ENCODE peak calls at places on chromosomes 1 and 21, in four cellular contexts. B is activated naive CD8-positive, alpha-beta T cell treated with anti-CD3 and anti-CD28 coated beads, Interleukin-2, amount 50 U/mL, for 16 hours; T is dermis microvascular lymphatic vessel endothelial cell; A is CD8-positive, alpha-beta memory T cell. R is an unnamed sample.

GRCh38 chr21:34892196-34892595 is 156.9 kb downstream of the RUNX1 start:
- DNase-seq in B (no peak), T (no peak), A (peak), R (no peak)

GRCh38 chr1:20601123-20601825 is 12.4 kb downstream of the CDA start:
- DNase-seq in A (no peak), T (peak), B (no peak), R (no peak)

GRCh38 chr1:84298688-84299535 is 2.6 kb upstream of the SAMD13 start:
- DNase-seq in A (no peak), B (no peak), T (peak), R (no peak)

GRCh38 chr1:212667223-212668139 is 32.2 kb downstream of the BATF3 start:
- DNase-seq in T (peak), A (no peak), B (no peak), R (no peak)

GRCh38 chr21:45455321-45456013 is 50.5 kb downstream of the COL18A1 start:
- DNase-seq in A (no peak), T (no peak), B (no peak), R (no peak)

GRCh38 chr1:222910699-222911098 is 95.9 kb downstream of the DISP1 start:
- DNase-seq in T (no peak), B (no peak), A (no peak), R (no peak)

GRCh38 chr1:117555806-117556205 is 50.0 kb upstream of the TENT5C start:
- DNase-seq in T (no peak), A (no peak), B (no peak), R (no peak)

GRCh38 chr1:64471724-64472276 is 1.9 kb downstream of the CACHD1 start:
- DNase-seq in A (no peak), T (no peak), B (no peak), R (no peak)

GRCh38 chr1:153227810-153228209 is 10.4 kb downstream of the PRR9 start:
- DNase-seq in T (no peak), A (no peak), B (no peak), R (no peak)

GRCh38 chr1:212557739-212558664 is 50.6 kb upstream of the ATF3 start:
- DNase-seq in B (no peak), T (no peak), A (no peak), R (no peak)

GRCh38 chr1:156438278-156438987 is 62.1 kb downstream of the MEF2D start:
- DNase-seq in T (no peak), B (no peak), A (no peak), R (no peak)

GRCh38 chr1:246699095-246699735 is 25.0 kb upstream of the SCCPDH start:
- DNase-seq in B (peak), T (peak), A (peak), R (peak)

GRCh38 chr21:36419996-36420395 is 34.8 kb downstream of the CHAF1B start:
- DNase-seq in T (peak), A (peak), B (no peak), R (no peak)

GRCh38 chr1:64471218-64471719 is 1.3 kb downstream of the CACHD1 start:
- DNase-seq in T (peak), A (no peak), B (no peak), R (no peak)

GRCh38 chr21:32329331-32329730 is 30.7 kb downstream of the MRAP start:
- DNase-seq in B (no peak), T (peak), A (no peak), R (no peak)

GRCh38 chr1:85438353-85438752 is 26.6 kb downstream of the DDAH1 start:
- DNase-seq in A (no peak), T (peak), B (no peak), R (no peak)

GRCh38 chr21:36089946-36090345 is 20.1 kb downstream of the CBR1 start:
- DNase-seq in A (no peak), T (no peak), B (no peak), R (no peak)

GRCh38 chr1:55359611-55360010 is 144.4 kb upstream of the USP24 start:
- DNase-seq in B (no peak), A (no peak), T (no peak), R (no peak)

GRCh38 chr1:32464191-32464715 is 619 bp upstream of the ZBTB8B start:
- DNase-seq in A (no peak), T (peak), B (no peak), R (no peak)

GRCh38 chr1:91884459-91885290 is 1.3 kb downstream of the TGFBR3 start:
- DNase-seq in B (no peak), T (peak), A (peak), R (no peak)

GRCh38 chr21:38293765-38294164 is 37.0 kb downstream of the KCNJ15 start:
- DNase-seq in A (no peak), B (no peak), T (no peak), R (no peak)

GRCh38 chr1:234771642-234772344 is 161.8 kb upstream of the IRF2BP2 start:
- DNase-seq in B (no peak), A (no peak), T (no peak), R (no peak)

GRCh38 chr1:174276087-174276486 is 116.8 kb downstream of the RABGAP1L start:
- DNase-seq in T (no peak), A (no peak), B (no peak), R (no peak)

GRCh38 chr1:57986432-57986831 is 560.1 kb downstream of the OMA1 start:
- DNase-seq in B (no peak), T (no peak), A (no peak), R (no peak)

GRCh38 chr1:228697209-228698016 is 37.9 kb upstream of the RHOU start:
- DNase-seq in A (no peak), B (no peak), T (peak), R (no peak)

GRCh38 chr1:17403081-17403480 is 31.1 kb downstream of the PADI6 start:
- DNase-seq in B (no peak), A (no peak), T (no peak), R (no peak)

GRCh38 chr21:46560568-46561447 is 44.1 kb downstream of the S100B start:
- DNase-seq in A (no peak), T (no peak), B (no peak), R (no peak)

GRCh38 chr1:96752394-96752793 is 30.8 kb downstream of the PTBP2 start:
- DNase-seq in B (no peak), T (no peak), A (no peak), R (no peak)

GRCh38 chr1:76336951-76337371 is 262.4 kb downstream of the ST6GALNAC3 start:
- DNase-seq in T (no peak), B (no peak), A (no peak), R (peak)

GRCh38 chr1:8518490-8518801 is 200.5 kb downstream of the SLC45A1 start:
- DNase-seq in A (no peak), T (no peak), B (no peak), R (no peak)

GRCh38 chr1:76925825-76926224 is 58.5 kb downstream of the ST6GALNAC5 start:
- DNase-seq in B (no peak), T (no peak), A (no peak), R (no peak)

GRCh38 chr1:206685749-206686485 is 1.2 kb downstream of the MAPKAPK2 start:
- DNase-seq in T (peak), A (peak), B (no peak), R (no peak)

R was measured in esophagus squamous epithelium.